ENCODE peak calls at places on chromosome 1, in eight cellular contexts. R is PC-9; N is HTR-8/SVneo; X is stimulated activated CD4-positive, alpha-beta T cell treated with anti-CD3 and anti-CD28 coated beads, Interleukin-15, amount 100 ng/mL, for 1 hour; P is stomach; D is stimulated activated CD8-positive, alpha-beta memory T cell treated with anti-CD3 and anti-CD28 coated beads, Interleukin-7, amount 100 ng/mL, for 1 hour; O is heart left ventricle; M is T-helper 9 cell. Y is an unnamed sample.

GRCh38 chr1:156356875-156357534 is 12.0 kb upstream of the RHBG start:
- DNase-seq in N (peak), D (peak), M (peak), O (peak), X (peak), P (peak), R (peak), Y (no peak)

GRCh38 chr1:44675186-44675585 is 672 bp downstream of the ARMH1 start:
- DNase-seq in O (no peak), R (no peak), N (no peak), P (no peak), M (no peak), X (no peak), D (no peak), Y (no peak)

GRCh38 chr1:53508991-53509663 is 49.9 kb downstream of the DMRTB1 start:
- DNase-seq in N (no peak), P (no peak), D (no peak), R (no peak), O (no peak), M (no peak), X (no peak), Y (no peak)

GRCh38 chr1:7538849-7539771 is 232.0 kb upstream of the VAMP3 start:
- DNase-seq in O (no peak), N (no peak), M (no peak), R (no peak), P (no peak), D (no peak), X (no peak), Y (no peak)

GRCh38 chr1:46800742-46801141 is 1.9 kb downstream of the CYP4B1 start:
- DNase-seq in M (no peak), D (no peak), O (no peak), P (no peak), N (no peak), R (no peak), X (no peak), Y (no peak)

GRCh38 chr1:117570988-117571409 is 34.8 kb upstream of the TENT5C start:
- DNase-seq in O (no peak), D (no peak), P (peak), X (no peak), N (no peak), R (peak), M (no peak), Y (no peak)

GRCh38 chr1:201176931-201177330 is 13.7 kb upstream of the IGFN1 start:
- DNase-seq in M (no peak), N (no peak), O (no peak), D (no peak), R (peak), X (no peak), P (peak), Y (no peak)

GRCh38 chr1:226279498-226279897 is 29.5 kb downstream of the LIN9 start:
- DNase-seq in D (no peak), M (no peak), R (no peak), O (no peak), P (no peak), N (no peak), X (no peak), Y (no peak)

GRCh38 chr1:84721152-84721551 is 30.9 kb upstream of the SSX2IP start:
- DNase-seq in O (no peak), X (no peak), D (no peak), P (no peak), N (no peak), R (no peak), M (no peak), Y (no peak)

GRCh38 chr1:40877681-40878080 is 15.5 kb upstream of the CITED4 start:
- DNase-seq in O (peak), R (peak), M (no peak), N (peak), P (peak), X (no peak), D (no peak), Y (no peak)

GRCh38 chr1:199490804-199491527 is 536.5 kb upstream of the NR5A2 start:
- DNase-seq in O (no peak), P (no peak), M (no peak), D (no peak), R (peak), X (no peak), N (peak), Y (no peak)

GRCh38 chr1:34113887-34114286 is 51.1 kb downstream of the CSMD2 start:
- DNase-seq in R (no peak), N (no peak), O (no peak), P (no peak), D (no peak), X (no peak), M (no peak), Y (no peak)

GRCh38 chr1:18703041-18703621 is 72.5 kb downstream of the PAX7 start:
- DNase-seq in P (no peak), D (no peak), N (no peak), X (no peak), R (no peak), M (no peak), O (no peak), Y (no peak)

GRCh38 chr1:221040716-221041275 is 161.6 kb downstream of the HLX start:
- DNase-seq in N (no peak), D (no peak), M (no peak), X (no peak), R (no peak), P (no peak), O (no peak), Y (no peak)